ENCODE peak calls at places on chromosome 5, in five cellular contexts. S is suprapubic skin, B is heart left ventricle, T is A549, F is uterus. L is an unnamed sample.

GRCh38 chr5:132011561-132012384 is at the start of gene ACSL6:
- DNase-seq in S (peak; percentile 50), B (peak; percentile 67), T (peak; percentile 35), F (no peak), L (no peak)

GRCh38 chr5:37715957-37716356 is 123.9 kb downstream of the GDNF start:
- DNase-seq in S (no peak), B (no peak), T (no peak), F (no peak), L (no peak)

GRCh38 chr5:13034048-13034447 is 910.4 kb downstream of the DNAH5 start:
- DNase-seq in S (no peak), B (no peak), T (no peak), F (no peak), L (no peak)

GRCh38 chr5:41465493-41466171 is 44.8 kb downstream of the PLCXD3 start:
- DNase-seq in S (no peak), B (no peak), T (no peak), F (no peak), L (no peak)

GRCh38 chr5:159217236-159217635 is 7.9 kb upstream of the RNF145 start:
- DNase-seq in S (no peak), B (no peak), T (no peak), F (no peak), L (no peak)

GRCh38 chr5:122999947-123000563 is 36.5 kb downstream of the PPIC start:
- DNase-seq in S (no peak), B (no peak), T (peak; percentile 39), F (no peak), L (no peak)

GRCh38 chr5:31133488-31133887 is 60.0 kb upstream of the CDH6 start:
- DNase-seq in S (no peak), B (no peak), T (no peak), F (no peak), L (no peak)

GRCh38 chr5:170111088-170111796 is 5.5 kb downstream of the FOXI1 start:
- DNase-seq in S (no peak), B (no peak), T (no peak), F (no peak), L (no peak)

GRCh38 chr5:132526290-132526973 is 16.9 kb downstream of the IL5 start:
- DNase-seq in S (no peak), B (no peak), T (peak; percentile 69), F (no peak), L (no peak)

GRCh38 chr5:59893061-59893435 is 478 bp downstream of the PDE4D start:
- DNase-seq in S (no peak), B (no peak), T (no peak), F (no peak), L (no peak)

GRCh38 chr5:64827703-64828102 is 59.0 kb downstream of the CWC27 start:
- DNase-seq in S (no peak), B (no peak), T (no peak), F (no peak), L (no peak)

GRCh38 chr5:72486371-72486770 is 20.8 kb downstream of the ZNF366 start:
- DNase-seq in S (no peak), B (no peak), T (no peak), F (no peak), L (no peak)

GRCh38 chr5:9294793-9295465 is 250.9 kb downstream of the SEMA5A start:
- DNase-seq in S (no peak), B (no peak), T (no peak), F (no peak), L (no peak)

GRCh38 chr5:78809444-78809843 is 160.9 kb upstream of the LHFPL2 start:
- DNase-seq in S (no peak), B (no peak), T (no peak), F (no peak), L (no peak)

GRCh38 chr5:55232194-55232984 is 1.0 kb downstream of the CCNO start:
- DNase-seq in S (peak; percentile 62), B (no peak), T (peak; percentile 38), F (no peak), L (no peak)

GRCh38 chr5:62791059-62791458 is 212.4 kb downstream of the LRRC70 start:
- DNase-seq in S (no peak), B (no peak), T (no peak), F (no peak), L (no peak)
- TF ChIP-seq CTCF in S (no peak), B (no peak), T (peak; percentile 44), F (no peak), L (no peak)

DNA sequence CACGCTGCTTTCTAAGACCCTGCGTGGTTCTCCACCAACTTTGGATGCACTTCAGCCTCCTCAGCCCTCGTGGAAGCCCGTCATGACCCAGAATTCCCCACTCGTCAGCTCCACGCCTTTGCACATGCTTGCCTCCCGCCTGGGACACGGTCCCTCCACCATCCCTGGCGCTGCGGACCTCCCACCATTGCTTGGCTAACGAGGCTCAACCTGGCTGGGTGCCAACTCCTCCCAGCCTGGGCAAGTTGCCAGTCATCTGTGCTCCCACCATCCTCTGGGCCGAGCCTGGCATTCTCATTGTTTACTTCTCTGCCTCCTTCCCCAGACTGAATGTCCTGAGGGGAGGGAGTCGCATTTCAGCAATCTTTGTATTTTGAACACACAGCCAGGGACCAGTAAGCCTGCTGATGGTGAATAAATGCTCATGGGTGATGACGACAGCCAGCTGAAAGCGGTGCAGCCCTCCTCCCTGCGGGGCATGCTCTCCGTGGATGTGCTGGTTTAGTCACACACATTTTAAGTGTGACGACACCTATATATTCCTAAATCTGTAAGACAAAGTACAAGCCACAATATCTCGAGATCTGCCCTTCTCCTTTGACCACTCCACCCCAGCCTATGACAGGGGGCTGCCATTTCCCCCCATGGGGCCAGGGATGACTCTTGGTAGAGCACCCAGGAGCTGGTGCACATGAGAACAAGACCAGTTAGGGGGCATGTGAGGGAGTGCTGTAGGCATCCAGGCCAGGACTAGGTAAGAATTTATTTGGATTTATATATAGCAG is 37.6 kb downstream of the ANKRD33B start:
- DNase-seq in S (peak; percentile 94), B (peak; percentile 88), T (peak; percentile 69), F (peak; percentile 87), L (peak; percentile 71)
- H3K4me1 ChIP-seq in S (peaks cover 27% of the 10 kb centered on the region), B (peaks cover 35% of the 10 kb centered on the region), T (peaks cover 43% of the 10 kb centered on the region), F (peaks cover 6% of the 10 kb centered on the region), L (peaks cover 10% of the 10 kb centered on the region)

GRCh38 chr5:142313275-142313674 is 11.5 kb downstream of the SPRY4 start:
- DNase-seq in S (no peak), B (no peak), T (no peak), F (no peak), L (no peak)
- H3K4me3 ChIP-seq in S (no peak overlapping the region), B (no peak overlapping the region), T (no peak overlapping the region), F (no peak overlapping the region), L (no peak overlapping the region)

DNA sequence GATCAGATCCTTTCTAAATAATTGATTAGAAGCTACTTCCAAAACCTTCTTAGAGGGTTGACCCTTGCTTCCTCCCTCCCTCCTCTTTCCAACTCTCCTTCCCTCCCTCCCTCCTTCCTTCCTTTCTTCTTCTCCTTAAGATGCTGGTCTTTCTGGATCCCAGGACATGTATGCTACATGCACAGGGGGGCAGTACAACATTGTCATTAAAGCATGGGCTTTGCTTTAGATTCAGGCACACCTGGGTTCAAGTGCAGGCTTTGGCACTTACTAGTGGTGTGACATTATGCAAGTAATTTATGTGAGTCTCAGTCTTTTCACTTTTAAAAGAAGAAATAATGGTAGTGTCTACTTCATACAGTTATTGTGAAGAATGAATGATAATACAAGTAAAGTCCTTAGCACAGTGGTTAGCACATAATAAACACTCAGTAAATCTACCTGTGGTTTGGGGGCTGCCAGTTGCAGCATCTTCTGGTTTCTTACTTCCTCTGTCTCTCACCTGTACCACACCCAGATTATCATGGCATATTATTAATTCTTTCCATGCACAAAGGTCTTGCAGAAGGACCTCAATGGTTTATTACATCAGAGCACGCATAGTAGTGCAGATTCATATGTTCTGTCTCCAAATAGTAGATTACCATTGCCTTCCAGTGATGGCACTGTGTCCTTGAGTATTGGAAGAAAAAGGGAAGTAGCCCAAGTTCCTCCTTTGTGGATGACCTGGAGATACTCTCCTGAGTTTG is 154.1 kb downstream of the ARHGAP26 start:
- DNase-seq in S (no peak), B (no peak), T (peak; percentile 13), F (no peak), L (no peak)
- TF ChIP-seq CTCF in S (no peak), B (no peak), T (peak; percentile 40), F (no peak), L (no peak)

GRCh38 chr5:133732536-133732935 is 120.2 kb upstream of the FSTL4 start:
- DNase-seq in S (no peak), B (no peak), T (no peak), F (no peak), L (no peak)
- H3K4me1 ChIP-seq in S (no peaks in the 10 kb centered on the region), B (no peaks in the 10 kb centered on the region), T (peaks cover 20% of the 10 kb centered on the region), F (no peaks in the 10 kb centered on the region), L (peaks cover 11% of the 10 kb centered on the region)

GRCh38 chr5:74421365-74421764 is 219.2 kb downstream of the ENC1 start:
- DNase-seq in S (no peak), B (no peak), T (no peak), F (no peak), L (no peak)

GRCh38 chr5:74423383-74423782 is 217.1 kb downstream of the ENC1 start:
- DNase-seq in S (no peak), B (no peak), T (no peak), F (no peak), L (no peak)

GRCh38 chr5:74422671-74423070 is 217.9 kb downstream of the ENC1 start:
- DNase-seq in S (no peak), B (no peak), T (no peak), F (no peak), L (no peak)

GRCh38 chr5:74422030-74422429 is 218.5 kb downstream of the ENC1 start:
- DNase-seq in S (no peak), B (no peak), T (no peak), F (no peak), L (no peak)

DNA sequence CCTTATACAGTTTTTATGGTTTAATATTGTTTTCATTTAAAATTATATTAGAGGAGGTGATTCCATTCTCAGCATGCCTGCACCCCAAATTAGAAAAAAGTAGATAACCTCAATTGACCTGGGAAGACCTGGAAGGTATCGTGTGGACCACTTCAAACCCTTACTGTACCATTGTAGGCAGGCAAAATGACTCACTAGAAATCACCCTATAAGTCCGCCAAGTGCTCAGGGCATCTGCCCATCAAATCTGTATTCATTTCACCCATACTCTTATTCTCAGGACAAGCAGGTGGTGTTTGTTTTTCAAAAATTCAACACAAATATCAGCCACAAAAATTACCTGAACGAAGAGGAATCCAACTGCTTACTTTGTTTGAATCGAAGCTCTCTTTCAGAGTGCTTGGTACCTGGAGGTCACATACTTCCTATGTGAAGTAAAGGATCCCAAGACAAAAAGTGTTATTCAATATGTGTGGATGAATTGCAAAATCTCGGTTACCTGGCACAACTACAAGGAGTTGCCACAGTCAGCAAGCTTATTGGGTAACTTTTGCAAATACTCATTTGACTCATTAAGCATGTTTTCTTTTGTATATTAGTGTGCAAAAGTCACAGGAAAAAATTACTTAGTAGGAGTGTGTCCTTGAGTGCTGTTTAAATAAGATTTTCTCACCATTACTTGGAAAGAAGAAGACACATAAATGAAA is 216.2 kb downstream of the ENC1 start:
- DNase-seq in S (no peak), B (no peak), T (no peak), F (no peak), L (no peak)
- H3K4me3 ChIP-seq in S (no peak overlapping the region), B (no peak overlapping the region), T (no peak overlapping the region), F (no peak overlapping the region), L (no peak overlapping the region)

DNA sequence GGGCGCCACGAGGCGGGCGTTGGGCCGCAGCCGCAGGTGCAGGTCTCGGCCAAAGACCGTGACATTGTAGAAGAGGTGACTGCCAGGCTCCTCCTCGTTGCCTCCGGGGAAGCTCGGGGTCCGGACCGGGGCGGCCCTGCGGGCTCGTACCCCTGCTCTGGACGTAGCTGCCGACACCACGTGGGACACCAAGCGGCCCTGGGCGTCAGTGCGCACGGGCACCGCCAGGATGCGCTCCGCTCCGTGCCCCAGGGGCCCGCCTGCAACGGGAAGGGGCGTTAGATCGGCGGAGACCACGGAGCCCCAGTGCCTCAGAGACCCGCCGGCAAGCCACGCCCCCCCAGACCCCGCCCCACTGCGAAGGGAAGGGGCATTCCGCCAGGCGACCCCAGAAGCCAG is 1.4 kb downstream of the ADAMTS2 start:
- DNase-seq in S (no peak), B (no peak), T (peak; percentile 21), F (peak; percentile 52), L (no peak)
- TF ChIP-seq CTCF in S (no peak), B (no peak), T (no peak), F (peak; percentile 61), L (peak; percentile 71)